ENCODE peak calls at places on chromosomes 4 and X, in nine cellular contexts. Y, U, G, L, X, W, R, E and Z are unnamed samples.

GRCh38 chr4:151652841-151653547 is 107.8 kb downstream of the GATB start:
- DNase-seq in Y (no peak), U (peak), G (no peak), L (peak), X (no peak), W (no peak), R (no peak), E (no peak), Z (no peak)

GRCh38 chr4:128859887-128860774 is 50.6 kb downstream of the JADE1 start:
- DNase-seq in Y (no peak), U (peak), G (no peak), L (no peak), X (no peak), W (no peak), R (no peak), E (no peak), Z (no peak)

GRCh38 chrX:151790421-151791160 is 56.0 kb downstream of the CNGA2 start:
- DNase-seq in Y (no peak), U (peak), G (no peak), L (no peak), X (no peak), W (no peak), R (no peak), E (no peak), Z (no peak)

GRCh38 chr4:143372093-143372915 is 35.6 kb downstream of the GAB1 start:
- DNase-seq in Y (no peak), U (no peak), G (no peak), L (no peak), X (no peak), W (no peak), R (no peak), E (no peak), Z (no peak)

GRCh38 chr4:156815717-156816319 is 155.8 kb downstream of the PDGFC start:
- DNase-seq in Y (no peak), U (no peak), G (no peak), L (no peak), X (no peak), W (no peak), R (no peak), E (no peak), Z (peak)

GRCh38 chrX:103845165-103845653 is 13.2 kb upstream of the RAB9B start:
- DNase-seq in Y (peak), U (peak), G (peak), L (peak), X (peak), W (no peak), R (peak), E (no peak), Z (peak)

GRCh38 chrX:7586126-7586525 is 256.8 kb upstream of the VCX start:
- DNase-seq in Y (no peak), U (peak), G (no peak), L (no peak), X (no peak), W (no peak), R (peak), E (no peak), Z (peak)

GRCh38 chr4:8260656-8261111 is 8.9 kb upstream of the HTRA3 start:
- DNase-seq in Y (peak), U (peak), G (no peak), L (peak), X (no peak), W (no peak), R (no peak), E (no peak), Z (no peak)

GRCh38 chr4:37837446-37837845 is 11.0 kb downstream of the PGM2 start:
- DNase-seq in Y (no peak), U (peak), G (no peak), L (no peak), X (no peak), W (no peak), R (no peak), E (no peak), Z (no peak)

DNA sequence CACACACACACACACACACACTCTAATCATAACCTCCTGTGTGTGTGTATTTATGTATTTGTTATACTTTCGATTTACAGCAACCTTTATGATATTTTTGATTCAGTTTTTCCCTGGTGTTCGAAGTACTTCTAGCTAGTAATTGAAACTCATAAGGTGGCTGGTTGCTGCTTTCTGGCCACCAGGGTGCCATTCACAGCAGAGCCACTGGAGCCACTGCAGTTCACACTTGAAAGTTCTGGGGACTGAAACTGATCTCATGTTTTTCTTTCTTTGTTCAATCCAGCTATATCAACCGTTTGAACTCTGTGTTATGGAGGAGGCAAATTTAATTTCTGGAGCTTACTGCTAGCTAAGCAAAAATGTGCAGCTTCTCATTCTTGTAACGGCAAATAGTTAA is 419.4 kb downstream of the ADGRL3 start:
- DNase-seq in Y (no peak), U (no peak), G (no peak), L (no peak), X (no peak), W (no peak), R (no peak), E (no peak), Z (no peak)
- TF ChIP-seq CTCF in Y (no peak), U (no peak), G (no peak), L (no peak), X (peak), W (peak), R (peak), E (no peak), Z (no peak)

DNA sequence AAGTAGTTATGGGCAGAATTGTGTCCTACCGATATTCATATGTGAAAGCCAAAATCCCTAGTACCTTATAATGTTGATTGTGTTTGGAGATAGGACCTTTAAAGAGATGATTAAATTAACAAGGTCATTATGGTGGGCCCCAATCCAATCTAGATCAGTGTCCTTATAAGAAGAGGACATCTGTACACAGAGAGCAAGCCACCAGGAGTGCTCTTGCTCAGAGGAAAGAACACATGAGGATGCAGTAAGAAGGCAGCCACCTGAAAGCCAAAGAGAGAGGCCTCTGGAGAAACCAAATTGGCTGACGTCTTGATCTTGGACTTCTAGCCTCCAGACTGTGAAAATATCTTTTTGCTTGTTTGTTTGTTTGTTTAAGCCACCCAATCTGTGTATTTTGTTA is 1290.8 kb upstream of the PABPC4L start:
- DNase-seq in Y (no peak), U (no peak), G (no peak), L (no peak), X (no peak), W (no peak), R (no peak), E (no peak), Z (no peak)
- TF ChIP-seq CTCF in Y (no peak), U (no peak), G (no peak), L (no peak), X (no peak), W (no peak), R (no peak), E (no peak), Z (no peak)

GRCh38 chr4:3747582-3747906 is 18.6 kb upstream of the ADRA2C start:
- DNase-seq in Y (no peak), U (no peak), G (peak), L (no peak), X (peak), W (no peak), R (peak), E (no peak), Z (peak)
- TF ChIP-seq CTCF in Y (peak), U (peak), G (no peak), L (no peak), X (peak), W (peak), R (peak), E (peak), Z (peak)

GRCh38 chr4:602559-602942 is 22.8 kb upstream of the PDE6B start:
- DNase-seq in Y (no peak), U (no peak), G (peak), L (no peak), X (peak), W (peak), R (peak), E (peak), Z (peak)
- TF ChIP-seq CTCF in Y (peak), U (no peak), G (peak), L (peak), X (peak), W (peak), R (peak), E (peak), Z (peak)